ENCODE peak calls at places on chromosomes 13 and 19, in four cellular contexts. Y, I, R and S are unnamed samples.
A peak's percentile ranks its signal among the peaks of the same experiment; 100 is the strongest.

GRCh38 chr19:58047672-58048071 is 11.4 kb upstream of the ZNF135 start:
- DNase-seq in Y (no peak), R (no peak), I (no peak), S (no peak)

GRCh38 chr19:45428385-45429231 is 4.9 kb upstream of the ERCC1 start:
- DNase-seq in Y (peak; percentile 80), I (peak; percentile 84), R (peak; percentile 78), S (peak; percentile 62)

GRCh38 chr13:86038490-86038889 is 239.3 kb upstream of the SLITRK6 start:
- DNase-seq in Y (no peak), R (no peak), I (no peak), S (no peak)

GRCh38 chr13:61192826-61193225 is 222.8 kb downstream of the PCDH20 start:
- DNase-seq in I (no peak), R (no peak), Y (no peak), S (no peak)

GRCh38 chr19:39126593-39127187 is 1.1 kb downstream of the PAK4 start:
- DNase-seq in Y (no peak), I (no peak), R (no peak), S (no peak)

GRCh38 chr19:6362024-6362344 is 653 bp downstream of the CLPP start:
- DNase-seq in Y (no peak), I (no peak), R (no peak), S (no peak)

GRCh38 chr19:52997975-52998374 is 15.7 kb upstream of the ERVV-1 start:
- DNase-seq in R (no peak), I (peak; percentile 59), Y (no peak), S (no peak)

GRCh38 chr19:32061304-32061703 is 284.1 kb upstream of the ZNF507 start:
- DNase-seq in I (no peak), R (no peak), Y (no peak), S (no peak)

GRCh38 chr13:41411536-41411935 is 45.8 kb upstream of the RGCC start:
- DNase-seq in I (peak; percentile 50), R (no peak), Y (no peak), S (no peak)

GRCh38 chr19:956747-957451 is 27.2 kb upstream of the WDR18 start:
- DNase-seq in Y (no peak), I (peak; percentile 60), R (peak; percentile 49), S (no peak)

GRCh38 chr13:73466561-73466960 is 407.8 kb downstream of the KLF5 start:
- DNase-seq in R (no peak), I (no peak), Y (no peak), S (no peak)

GRCh38 chr13:73860501-73860900 is 273.7 kb downstream of the KLF12 start:
- DNase-seq in R (no peak), I (no peak), Y (no peak), S (no peak)

GRCh38 chr13:64186503-64186902 is 2770.9 kb upstream of the PCDH20 start:
- DNase-seq in R (no peak), I (no peak), Y (no peak), S (no peak)

GRCh38 chr19:292951-293350 is 1.7 kb upstream of the PLPP2 start:
- DNase-seq in I (no peak), R (no peak), Y (no peak), S (no peak)

GRCh38 chr19:3479819-3480215 is 508 bp downstream of the SMIM24 start:
- DNase-seq in I (peak; percentile 89), Y (no peak), R (no peak), S (no peak)

GRCh38 chr19:28519950-28520861 is 692.7 kb downstream of the UQCRFS1 start:
- DNase-seq in R (no peak), I (no peak), Y (no peak), S (no peak)

GRCh38 chr13:49683489-49683888 is 7.8 kb downstream of the EBPL start:
- DNase-seq in Y (no peak), I (no peak), R (no peak), S (no peak)

GRCh38 chr19:46241676-46242075 is 12.1 kb downstream of the IGFL1 start:
- DNase-seq in I (no peak), Y (no peak), R (no peak), S (no peak)

GRCh38 chr13:48265217-48265815 is 32.3 kb downstream of the ITM2B start:
- DNase-seq in I (no peak), Y (no peak), R (no peak), S (no peak)

GRCh38 chr19:5880196-5880595 is 9.9 kb upstream of the FUT5 start:
- DNase-seq in R (no peak), I (no peak), Y (no peak), S (no peak)

GRCh38 chr13:63517376-63517775 is 2101.7 kb upstream of the PCDH20 start:
- DNase-seq in Y (no peak), R (no peak), I (no peak), S (no peak)

GRCh38 chr13:53782400-53783030 is 753.9 kb downstream of the OLFM4 start:
- DNase-seq in I (peak; percentile 84), R (no peak), Y (peak; percentile 8), S (no peak)

GRCh38 chr19:14354445-14354844 is 26.8 kb upstream of the ADGRE5 start:
- DNase-seq in R (no peak), Y (no peak), I (no peak), S (no peak)

GRCh38 chr13:24108615-24108965 is 51.9 kb upstream of the SPATA13 start:
- DNase-seq in R (no peak), I (no peak), Y (no peak), S (no peak)

GRCh38 chr13:19984430-19985218 is 26.1 kb downstream of the ZMYM2 start:
- DNase-seq in R (no peak), Y (no peak), I (peak; percentile 84), S (peak; percentile 34)

DNA sequence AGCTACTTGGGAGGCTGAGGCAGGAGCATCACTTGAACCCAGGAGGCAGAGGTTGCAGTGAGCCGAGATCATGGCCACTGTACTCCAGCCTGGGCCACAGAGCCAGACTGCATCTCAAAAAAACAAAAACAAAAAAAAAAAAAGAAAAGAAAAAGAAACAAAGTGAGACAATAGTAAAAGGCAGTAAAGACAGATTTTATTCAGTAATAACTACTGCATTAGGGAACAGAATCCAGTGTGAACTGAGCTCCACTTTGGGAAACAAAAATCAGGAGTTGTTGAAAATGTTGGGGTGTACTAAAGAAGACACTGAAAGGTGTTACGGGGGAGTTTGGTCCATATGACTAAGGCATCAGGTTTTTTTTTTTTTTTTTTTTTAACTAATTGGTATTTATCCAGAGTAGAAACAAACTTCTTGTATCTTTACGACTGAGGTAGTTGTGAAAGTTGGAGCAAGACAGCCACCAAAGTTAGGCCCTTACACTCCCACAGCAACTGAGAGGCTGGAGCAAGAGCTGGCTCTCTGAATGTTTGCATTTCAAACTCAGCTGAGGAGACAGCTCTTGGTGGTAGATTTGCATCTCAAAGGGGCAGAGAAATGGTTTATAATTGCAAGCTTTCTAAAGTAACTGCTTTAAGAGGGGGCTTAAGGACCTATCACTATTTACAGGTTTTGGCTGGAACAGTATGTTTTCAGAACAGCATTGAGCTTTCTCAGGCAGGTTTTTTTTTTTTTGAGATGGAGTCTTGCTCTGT is 24.2 kb downstream of the ZNF607 start:
- DNase-seq in Y (no peak), I (peak; percentile 77), R (no peak), S (no peak)
- TF ChIP-seq CTCF in Y (no peak), I (no peak), R (no peak), S (no peak)

GRCh38 chr19:41322451-41322850 is 12.5 kb downstream of the CCDC97 start:
- DNase-seq in R (peak; percentile 61), I (no peak), Y (no peak), S (no peak)
- H3K36me3 ChIP-seq in R (no peaks in the 10 kb centered on the region), I (no peaks in the 10 kb centered on the region), Y (peaks cover 39% of the 10 kb centered on the region), S (peaks cover 33% of the 10 kb centered on the region)

GRCh38 chr13:95222733-95223018 is 78.6 kb downstream of the ABCC4 start:
- DNase-seq in Y (no peak), R (no peak), I (no peak), S (no peak)
- TF ChIP-seq CTCF in Y (no peak), R (no peak), I (no peak), S (peak; percentile 27)

GRCh38 chr19:36144624-36145023 is 4.8 kb downstream of the CAPNS1 start:
- DNase-seq in R (peak; percentile 3), Y (no peak), I (no peak), S (no peak)
- H3K36me3 ChIP-seq in R (no peaks in the 10 kb centered on the region), Y (peaks cover 79% of the 10 kb centered on the region), I (peaks cover 24% of the 10 kb centered on the region), S (peaks cover 34% of the 10 kb centered on the region)

DNA sequence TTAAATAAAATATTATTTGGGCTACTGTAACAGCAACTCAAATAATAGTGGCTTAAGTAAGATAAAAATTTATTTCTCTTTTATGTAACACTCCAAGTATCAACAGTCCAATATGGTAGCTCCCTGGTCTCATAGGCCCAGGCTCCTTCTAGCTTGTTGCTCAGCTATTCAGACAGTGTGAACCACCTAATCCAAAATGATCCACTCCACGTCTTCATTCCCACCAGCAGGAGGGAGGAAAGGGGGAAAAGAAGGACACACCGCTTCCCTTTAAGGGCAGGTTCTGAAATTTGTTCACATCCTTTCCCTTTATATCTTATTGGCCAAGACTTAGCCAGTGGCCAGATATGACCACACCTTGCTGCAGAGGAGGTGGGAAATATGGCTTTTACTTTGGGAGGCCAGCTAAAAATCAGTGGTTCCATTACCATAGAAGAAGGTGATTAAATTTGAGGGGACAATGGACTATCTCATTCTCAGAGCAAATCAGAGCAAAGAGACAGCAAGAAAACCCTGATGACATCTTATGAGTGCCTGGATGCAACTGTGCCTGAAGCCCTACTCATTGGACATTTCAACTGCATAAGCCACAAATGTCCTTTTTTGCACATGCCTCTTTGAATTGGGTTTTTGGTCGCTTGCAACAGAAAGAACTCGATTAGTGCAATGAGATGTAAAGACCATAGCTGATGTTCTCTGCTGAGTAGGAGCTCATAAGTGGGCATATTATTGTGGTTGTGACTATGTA is 7.0 kb upstream of the EPOR start:
- DNase-seq in Y (no peak), R (no peak), I (peak; percentile 27), S (no peak)
- TF ChIP-seq CTCF in Y (no peak), R (no peak), I (no peak), S (no peak)